ENCODE peak calls at places on chromosomes 12 and 14, in four cellular contexts. I, T, J and Q are unnamed samples. For H3K9me3, the result is how much of the 10 kb centered on the place peaks cover.

GRCh38 chr12:93449277-93449676 is 7.5 kb upstream of the UBE2N start:
- DNase-seq in I (no peak), T (no peak), J (no peak), Q (no peak)

GRCh38 chr14:22837059-22837749 is 819 bp downstream of the MMP14 start:
- DNase-seq in I (peak), T (peak), J (no peak), Q (no peak)

GRCh38 chr12:4809013-4809448 is 88.8 kb downstream of the GALNT8 start:
- DNase-seq in I (no peak), T (peak), J (no peak), Q (no peak)

GRCh38 chr12:22437031-22437806 is 102.7 kb upstream of the ST8SIA1 start:
- DNase-seq in I (peak), T (peak), J (no peak), Q (no peak)

GRCh38 chr14:38481939-38482678 is 226.2 kb upstream of the CLEC14A start:
- DNase-seq in I (peak), T (peak), J (no peak), Q (no peak)

GRCh38 chr14:77296906-77297305 is 23.8 kb downstream of the POMT2 start:
- DNase-seq in I (no peak), T (no peak), J (no peak), Q (no peak)

GRCh38 chr12:3244219-3244750 is 167.1 kb downstream of the TSPAN9 start:
- DNase-seq in I (no peak), T (no peak), J (no peak), Q (no peak)

GRCh38 chr12:114812858-114813761 is 129.1 kb upstream of the TBX3 start:
- DNase-seq in I (no peak), T (peak), J (no peak), Q (no peak)

GRCh38 chr14:75636100-75636692 is 24.5 kb downstream of the ERG28 start:
- DNase-seq in I (peak), T (no peak), J (no peak), Q (no peak)

GRCh38 chr12:115998119-115998633 is 279.3 kb downstream of the MED13L start:
- DNase-seq in I (peak), T (peak), J (peak), Q (peak)

GRCh38 chr12:3036901-3037600 is 40.1 kb upstream of the TSPAN9 start:
- DNase-seq in I (no peak), T (no peak), J (no peak), Q (no peak)

GRCh38 chr12:51926718-51927117 is 19.4 kb downstream of the ACVRL1 start:
- DNase-seq in I (peak), T (peak), J (peak), Q (peak)

GRCh38 chr12:112117685-112118084 is 7.7 kb upstream of the TRAFD1 start:
- DNase-seq in I (no peak), T (no peak), J (no peak), Q (no peak)

GRCh38 chr12:93148412-93148811 is 219.3 kb upstream of the EEA1 start:
- DNase-seq in I (no peak), T (no peak), J (no peak), Q (no peak)

GRCh38 chr14:104014764-104015163 is 70.7 kb upstream of the ASPG start:
- DNase-seq in I (no peak), T (no peak), J (no peak), Q (no peak)

GRCh38 chr14:34554540-34555250 is 15.2 kb upstream of the EAPP start:
- DNase-seq in I (peak), T (no peak), J (no peak), Q (peak)

GRCh38 chr14:95850429-95850828 is 26.2 kb upstream of the TUNAR start:
- DNase-seq in I (no peak), T (no peak), J (no peak), Q (no peak)

GRCh38 chr12:132952371-132953162 is 3.5 kb downstream of the ZNF605 start:
- DNase-seq in I (no peak), T (no peak), J (no peak), Q (no peak)

GRCh38 chr12:132953163-132953425 is 3.0 kb downstream of the ZNF605 start:
- DNase-seq in I (no peak), T (no peak), J (no peak), Q (no peak)

GRCh38 chr12:132949936-132950837 is 5.9 kb downstream of the ZNF605 start:
- DNase-seq in I (no peak), T (no peak), J (no peak), Q (no peak)

GRCh38 chr12:132951649-132952048 is 4.5 kb downstream of the ZNF605 start:
- DNase-seq in I (no peak), T (no peak), J (no peak), Q (no peak)

GRCh38 chr12:132950844-132951535 is 5.1 kb downstream of the ZNF605 start:
- DNase-seq in I (no peak), T (no peak), J (no peak), Q (no peak)
- H3K9me3 ChIP-seq in I (under half), T (under half), J (under half), Q (under half)

GRCh38 chr14:105641075-105641937 is 114.9 kb downstream of the TMEM121 start:
- DNase-seq in I (no peak), T (no peak), J (no peak), Q (no peak)
- TF ChIP-seq EZH2 in I (no peak), T (no peak), J (no peak), Q (no peak)

GRCh38 chr12:103829092-103829491 is 11.9 kb downstream of the NT5DC3 start:
- DNase-seq in I (peak), T (no peak), J (no peak), Q (no peak)

GRCh38 chr12:103832048-103832798 is 8.8 kb downstream of the NT5DC3 start:
- DNase-seq in I (no peak), T (no peak), J (no peak), Q (no peak)

GRCh38 chr12:103833095-103833777 is 7.8 kb downstream of the NT5DC3 start:
- DNase-seq in I (peak), T (no peak), J (no peak), Q (no peak)

GRCh38 chr12:103830025-103830725 is 10.9 kb downstream of the NT5DC3 start:
- DNase-seq in I (no peak), T (no peak), J (no peak), Q (no peak)

DNA sequence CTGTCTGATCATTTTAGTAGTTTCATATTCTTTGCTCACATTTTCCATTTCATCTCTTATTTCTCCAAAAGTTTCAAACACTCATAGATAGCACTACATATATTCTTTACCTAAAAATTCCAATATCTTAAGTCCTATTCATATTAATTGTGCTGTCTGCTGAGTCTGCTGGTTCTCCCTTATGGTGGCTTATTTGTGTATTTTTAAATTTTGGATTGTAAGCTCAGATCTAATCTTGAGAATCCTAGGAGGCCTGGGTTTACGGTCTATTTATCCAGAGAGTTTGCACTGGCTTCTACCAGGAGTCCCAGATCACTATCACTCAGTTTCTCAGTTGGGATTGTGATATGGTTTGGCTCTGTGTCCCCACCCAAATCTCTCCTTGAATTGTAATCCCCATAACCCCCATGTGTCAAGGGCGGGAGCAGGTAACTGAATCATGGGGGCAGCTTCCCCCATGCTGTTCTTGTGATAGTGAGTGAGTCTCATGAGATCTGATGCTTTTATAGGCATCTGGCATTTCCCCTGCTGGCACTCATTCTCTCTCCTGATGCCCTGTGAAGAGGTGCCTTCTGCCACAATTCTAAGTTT is 10.2 kb downstream of the NT5DC3 start:
- DNase-seq in I (no peak), T (no peak), J (no peak), Q (no peak)
- TF ChIP-seq EZH2phosphoT487 in I (no peak), T (no peak), J (no peak), Q (no peak)

DNA sequence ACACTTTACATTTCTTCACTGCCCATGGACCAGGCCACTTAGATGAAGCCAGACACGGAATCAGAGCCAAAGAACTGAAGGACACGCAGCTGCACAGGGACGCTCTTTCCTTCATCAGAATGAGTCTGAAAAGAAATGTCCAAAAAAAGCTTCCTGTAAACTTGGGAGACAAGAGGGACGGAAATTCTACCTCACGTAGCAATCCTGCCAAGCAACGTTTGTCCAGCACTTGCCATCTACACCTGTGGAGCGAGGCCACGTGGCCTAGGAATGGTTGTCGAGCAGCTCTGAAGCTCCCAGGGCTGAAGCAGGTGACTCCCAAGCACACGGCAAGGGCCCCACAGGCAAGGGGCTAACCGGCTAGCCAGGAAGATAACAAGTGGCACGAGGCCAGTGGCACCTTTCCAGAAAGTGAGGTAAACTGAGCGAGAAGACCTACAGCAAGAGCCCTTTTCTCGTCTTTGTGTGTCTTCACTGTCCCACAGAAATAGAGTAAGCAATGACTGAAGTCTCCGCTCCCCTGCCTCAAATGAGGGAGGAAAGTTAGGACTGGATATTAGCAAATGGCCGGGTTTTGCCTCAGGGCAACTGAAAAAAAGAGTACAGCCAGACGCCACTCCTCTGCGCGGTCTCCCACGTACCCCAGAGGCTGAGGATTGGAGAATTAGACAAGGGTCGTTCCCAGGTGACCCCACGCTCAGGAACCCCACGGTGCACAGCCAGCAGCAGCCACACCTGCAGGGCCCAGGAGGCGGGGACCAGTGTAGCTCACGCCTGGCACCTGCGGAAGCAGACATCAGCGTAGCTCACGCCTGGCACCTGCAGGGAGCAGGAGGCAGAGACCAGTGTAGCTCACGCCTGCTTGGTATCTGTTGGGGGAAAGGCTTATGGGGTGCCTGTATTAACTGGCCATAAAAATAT is 7.7 kb downstream of the ZNF605 start:
- DNase-seq in I (no peak), T (no peak), J (no peak), Q (no peak)
- H3K9me3 ChIP-seq in I (under half), T (under half), J (under half), Q (under half)

GRCh38 chr12:132489078-132489601 is 811 bp upstream of the FBRSL1 start:
- DNase-seq in I (peak), T (peak), J (no peak), Q (no peak)

GRCh38 chr12:132487311-132487741 is 2.6 kb upstream of the FBRSL1 start:
- DNase-seq in I (no peak), T (no peak), J (no peak), Q (no peak)

GRCh38 chr12:132486576-132486975 is 3.4 kb upstream of the FBRSL1 start:
- DNase-seq in I (no peak), T (no peak), J (no peak), Q (no peak)

GRCh38 chr12:132489602-132490239 is at the start of gene FBRSL1:
- DNase-seq in I (peak), T (peak), J (peak), Q (peak)

GRCh38 chr12:132488127-132489077 is 1.5 kb upstream of the FBRSL1 start:
- DNase-seq in I (no peak), T (no peak), J (no peak), Q (no peak)
- TF ChIP-seq EZH2 in I (no peak), T (no peak), J (no peak), Q (no peak)

DNA sequence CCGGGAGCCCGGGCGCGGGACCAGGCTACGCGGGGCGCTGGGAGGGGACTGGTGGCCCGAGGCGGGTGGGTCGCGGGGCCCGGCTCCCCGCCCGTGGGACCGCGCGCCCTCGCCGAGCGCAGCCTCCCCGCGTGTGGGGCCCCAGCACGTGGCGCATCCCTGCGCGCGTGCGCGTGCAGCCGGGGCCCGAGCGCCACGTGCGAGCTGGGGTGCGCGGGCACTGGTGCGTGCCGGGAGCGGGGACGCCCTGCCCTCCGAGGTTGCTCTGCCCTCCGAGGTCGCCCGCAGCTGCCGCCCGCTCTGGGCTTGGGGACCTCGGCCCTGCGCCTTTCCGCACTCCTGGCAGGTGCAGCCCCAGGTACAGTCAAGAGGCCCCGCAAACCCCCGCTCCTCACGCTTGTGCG is 365 bp upstream of the CCDC88C start:
- DNase-seq in I (peak), T (peak), J (peak), Q (peak)
- TF ChIP-seq EZH2phosphoT487 in I (no peak), T (no peak), J (no peak), Q (no peak)

GRCh38 chr12:31872831-31873604 is 86.2 kb upstream of the RESF1 start:
- DNase-seq in I (no peak), T (no peak), J (no peak), Q (no peak)

GRCh38 chr12:31865023-31865422 is 94.2 kb upstream of the RESF1 start:
- DNase-seq in I (no peak), T (no peak), J (no peak), Q (no peak)

GRCh38 chr12:31866523-31866922 is 92.7 kb upstream of the RESF1 start:
- DNase-seq in I (no peak), T (no peak), J (no peak), Q (no peak)

GRCh38 chr12:31867292-31867691 is 91.9 kb upstream of the RESF1 start:
- DNase-seq in I (no peak), T (no peak), J (no peak), Q (peak)

DNA sequence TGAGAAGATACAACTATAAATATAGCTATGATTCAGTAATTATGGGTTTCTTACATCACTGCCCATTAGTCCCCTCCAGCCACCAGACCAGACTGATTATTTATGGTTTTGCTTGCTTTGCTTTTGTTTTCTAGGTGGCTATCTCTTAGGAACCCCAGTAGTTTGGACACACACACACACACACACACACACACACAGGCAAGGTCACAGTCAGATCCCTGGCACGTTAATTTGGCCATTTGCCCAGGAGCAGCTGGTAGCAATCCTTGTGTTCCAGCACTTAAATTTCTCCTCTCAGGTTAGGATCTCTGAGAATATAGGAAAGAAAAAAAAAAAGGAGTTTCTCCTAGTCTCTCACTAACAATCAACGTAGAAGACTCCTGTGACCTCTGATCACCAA is 90.2 kb upstream of the RESF1 start:
- DNase-seq in I (peak), T (peak), J (no peak), Q (no peak)
- H3K9me3 ChIP-seq in I (under half), T (under half), J (under half), Q (under half)